ENCODE peak calls at places on chromosomes 16 and 17, in ten cellular contexts. Y, S, U, K, J, O, T, V, X and W are unnamed samples.

GRCh38 chr17:77478899-77479298 is 338.1 kb downstream of the SEC14L1 start:
- DNase-seq in Y (no peak), S (no peak), U (no peak), K (no peak), J (no peak), O (no peak), T (no peak), V (no peak), X (no peak), W (no peak)

GRCh38 chr16:66661210-66661560 is 35.4 kb downstream of the CMTM4 start:
- DNase-seq in Y (peak), S (no peak), U (no peak), K (no peak), J (no peak), O (no peak), T (no peak), V (no peak), X (no peak), W (no peak)

GRCh38 chr16:30677931-30678585 is 19.8 kb downstream of the FBRS start:
- DNase-seq in Y (no peak), S (no peak), U (no peak), K (no peak), J (no peak), O (no peak), T (no peak), V (no peak), X (no peak), W (no peak)

GRCh38 chr16:81405702-81406113 is 38.9 kb upstream of the CMIP start:
- DNase-seq in Y (peak), S (no peak), U (peak), K (no peak), J (peak), O (peak), T (peak), V (no peak), X (peak), W (peak)

GRCh38 chr17:82875418-82875856 is 35.6 kb upstream of the ZNF750 start:
- DNase-seq in Y (peak), S (no peak), U (peak), K (no peak), J (no peak), O (no peak), T (no peak), V (no peak), X (no peak), W (no peak)

GRCh38 chr16:30722443-30722842 is 23.5 kb downstream of the SRCAP start:
- DNase-seq in Y (no peak), S (no peak), U (peak), K (no peak), J (no peak), O (no peak), T (no peak), V (no peak), X (no peak), W (no peak)

GRCh38 chr17:39306028-39306427 is 80.3 kb upstream of the STAC2 start:
- DNase-seq in Y (no peak), S (no peak), U (no peak), K (no peak), J (no peak), O (no peak), T (peak), V (no peak), X (no peak), W (no peak)

GRCh38 chr16:30892670-30893069 is 1.2 kb downstream of the BCL7C start:
- DNase-seq in Y (no peak), S (no peak), U (no peak), K (no peak), J (no peak), O (no peak), T (no peak), V (no peak), X (no peak), W (no peak)

GRCh38 chr17:47945529-47946508 is 4.4 kb downstream of the PNPO start:
- DNase-seq in Y (no peak), S (no peak), U (no peak), K (no peak), J (no peak), O (no peak), T (no peak), V (no peak), X (no peak), W (no peak)

GRCh38 chr17:19288453-19288852 is 51.3 kb downstream of the EPN2 start:
- DNase-seq in Y (peak), S (no peak), U (no peak), K (no peak), J (no peak), O (no peak), T (peak), V (no peak), X (no peak), W (no peak)

GRCh38 chr17:67605259-67605912 is 112.3 kb upstream of the NOL11 start:
- DNase-seq in Y (no peak), S (no peak), U (peak), K (no peak), J (no peak), O (no peak), T (peak), V (peak), X (no peak), W (no peak)

GRCh38 chr16:88906020-88906419 is 39.6 kb upstream of the PABPN1L start:
- DNase-seq in Y (no peak), S (no peak), U (no peak), K (no peak), J (no peak), O (no peak), T (no peak), V (no peak), X (no peak), W (no peak)

GRCh38 chr17:13099079-13099478 is 81.3 kb upstream of the ELAC2 start:
- DNase-seq in Y (no peak), S (no peak), U (no peak), K (no peak), J (no peak), O (no peak), T (no peak), V (no peak), X (no peak), W (no peak)

GRCh38 chr16:69711115-69711740 is 15.1 kb downstream of the NQO1 start:
- DNase-seq in Y (no peak), S (no peak), U (no peak), K (peak), J (no peak), O (peak), T (peak), V (no peak), X (no peak), W (no peak)

GRCh38 chr17:72614871-72615626 is 477.4 kb downstream of the SLC39A11 start:
- DNase-seq in Y (peak), S (no peak), U (no peak), K (peak), J (peak), O (no peak), T (peak), V (peak), X (no peak), W (peak)

GRCh38 chr17:11948791-11949190 is 48.5 kb downstream of the ZNF18 start:
- DNase-seq in Y (no peak), S (no peak), U (no peak), K (no peak), J (peak), O (peak), T (peak), V (no peak), X (peak), W (peak)

GRCh38 chr16:49564577-49565224 is 191.1 kb downstream of the C16orf78 start:
- DNase-seq in Y (no peak), S (no peak), U (peak), K (no peak), J (no peak), O (peak), T (peak), V (no peak), X (no peak), W (peak)